ENCODE peak calls at places on chromosome 12, in four cellular contexts. F, L, P and N are unnamed samples.

GRCh38 chr12:54125950-54126695 is 62.7 kb downstream of the SMUG1 start:
- DNase-seq in F (no peak), L (peak; percentile 30), P (no peak), N (no peak)

GRCh38 chr12:105226219-105226618 is 9.8 kb downstream of the APPL2 start:
- DNase-seq in F (peak; percentile 92), L (peak; percentile 28), P (peak; percentile 96), N (no peak)

GRCh38 chr12:57008113-57008687 is 1.9 kb upstream of the ZBTB39 start:
- DNase-seq in F (peak; percentile 73), L (no peak), P (peak; percentile 84), N (no peak)

GRCh38 chr12:19483727-19484126 is 44.4 kb downstream of the AEBP2 start:
- DNase-seq in F (no peak), L (no peak), P (no peak), N (no peak)

GRCh38 chr12:94704452-94704871 is 54.1 kb upstream of the TMCC3 start:
- DNase-seq in L (no peak), F (peak; percentile 87), P (peak; percentile 86), N (no peak)

GRCh38 chr12:121376754-121377697 is 22.9 kb upstream of the RNF34 start:
- DNase-seq in P (no peak), F (no peak), L (no peak), N (no peak)

GRCh38 chr12:71664411-71665108 is 459 bp downstream of the THAP2 start:
- DNase-seq in L (no peak), F (no peak), P (no peak), N (no peak)

GRCh38 chr12:123763093-123763492 is 992 bp downstream of the DNAH10 start:
- DNase-seq in L (no peak), F (no peak), P (no peak), N (no peak)

GRCh38 chr12:116529048-116529447 is 30.1 kb upstream of the MAP1LC3B2 start:
- DNase-seq in P (peak; percentile 78), F (peak; percentile 47), L (no peak), N (no peak)

GRCh38 chr12:20444595-20445170 is 76.3 kb downstream of the PDE3A start:
- DNase-seq in F (no peak), P (no peak), L (no peak), N (no peak)

GRCh38 chr12:104549820-104550480 is 93.2 kb downstream of the CHST11 start:
- DNase-seq in L (no peak), P (peak; percentile 17), F (no peak), N (no peak)

GRCh38 chr12:48420031-48420775 is 52.2 kb upstream of the ANP32D start:
- DNase-seq in P (peak; percentile 27), L (no peak), F (no peak), N (no peak)

GRCh38 chr12:84964048-84964447 is 51.4 kb upstream of the SLC6A15 start:
- DNase-seq in F (no peak), P (no peak), L (no peak), N (no peak)

GRCh38 chr12:93785262-93786010 is 108.3 kb downstream of the CRADD start:
- DNase-seq in F (peak; percentile 95), L (no peak), P (peak; percentile 93), N (no peak)

GRCh38 chr12:1369942-1370620 is 224.3 kb downstream of the FBXL14 start:
- DNase-seq in F (no peak), L (no peak), P (no peak), N (no peak)

GRCh38 chr12:1367731-1368285 is 226.6 kb downstream of the FBXL14 start:
- DNase-seq in F (no peak), L (no peak), P (no peak), N (no peak)

GRCh38 chr12:1369460-1369859 is 224.9 kb downstream of the FBXL14 start:
- DNase-seq in L (no peak), F (no peak), P (no peak), N (no peak)

GRCh38 chr12:1365703-1366102 is 228.7 kb downstream of the FBXL14 start:
- DNase-seq in F (no peak), P (no peak), L (no peak), N (no peak)

DNA sequence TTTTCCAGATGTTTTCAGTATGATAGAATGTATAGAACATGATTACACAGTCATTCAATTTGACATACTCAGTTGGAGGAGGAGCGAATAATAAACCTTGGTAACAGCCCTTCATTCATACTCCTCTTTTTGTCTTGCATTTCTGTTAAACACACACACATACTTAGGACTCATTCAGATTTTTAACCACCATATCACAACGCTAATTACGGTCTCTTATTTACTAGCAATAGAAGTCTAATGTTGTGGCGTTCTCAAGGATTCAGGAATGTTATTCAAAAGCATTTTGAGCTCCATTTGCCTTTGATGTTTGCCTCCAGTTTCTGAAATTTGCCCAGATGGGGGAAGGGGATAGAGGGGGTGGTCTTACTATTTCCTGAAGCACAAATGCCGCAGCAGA is 227.1 kb downstream of the FBXL14 start:
- DNase-seq in P (no peak), F (no peak), L (no peak), N (no peak)
- H3K4me3 ChIP-seq in P (no peak overlapping the region), F (no peak overlapping the region), L (no peak overlapping the region), N (no peak overlapping the region)

GRCh38 chr12:90978117-90978770 is 23.3 kb upstream of the CCER1 start:
- DNase-seq in L (no peak), F (peak; percentile 74), P (peak; percentile 87), N (peak; percentile 12)
- TF ChIP-seq CTCF in L (peak; percentile 59), F (peak; percentile 66), P (peak; percentile 74), N (peak; percentile 61)

GRCh38 chr12:8014836-8015235 is 17.7 kb upstream of the FOXJ2 start:
- DNase-seq in L (no peak), P (no peak), F (no peak), N (no peak)

DNA sequence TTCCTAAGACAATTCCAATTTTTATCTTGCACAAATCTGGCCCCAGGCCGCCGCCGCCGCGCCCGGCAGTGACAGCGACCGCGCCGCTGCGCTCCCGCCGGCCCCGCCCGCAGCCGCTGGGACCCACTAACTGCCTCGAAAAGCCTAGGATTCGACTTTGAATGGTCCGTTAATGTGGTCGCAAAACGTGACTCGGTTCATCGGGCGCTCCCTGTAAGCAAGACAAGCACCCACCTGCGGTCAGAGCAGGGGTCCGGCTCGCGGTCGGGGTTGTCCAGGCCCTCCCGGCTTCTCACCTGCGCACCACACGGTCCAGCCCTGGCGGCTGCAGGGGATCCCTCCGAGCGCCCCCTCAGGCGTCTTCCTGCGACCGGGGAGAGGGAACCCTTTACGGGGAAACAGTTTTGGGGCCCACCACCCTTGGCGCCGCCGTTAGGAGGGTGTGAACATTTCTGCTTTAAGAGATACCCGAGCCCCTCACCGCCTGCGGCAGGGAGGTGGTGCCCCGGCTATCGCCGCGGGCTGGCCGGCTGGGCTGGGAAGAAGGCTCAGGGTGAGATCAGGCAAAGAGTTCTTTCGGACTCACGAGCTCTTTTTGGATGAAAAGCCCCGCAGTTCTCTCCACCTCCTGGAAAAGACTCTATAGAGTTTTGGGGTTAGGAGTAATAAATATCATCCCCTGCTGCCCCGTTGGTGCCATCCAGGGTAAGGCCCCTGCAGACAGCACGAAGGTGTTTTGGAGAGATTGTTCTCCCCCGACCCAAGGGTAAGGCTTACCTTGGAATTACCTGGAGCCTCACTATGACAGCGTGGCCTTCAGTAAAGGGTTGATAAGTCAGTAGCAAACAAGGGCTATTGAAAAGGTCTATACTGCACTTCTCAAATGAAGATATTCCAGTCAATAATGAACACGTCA is 13.6 kb upstream of the FOXJ2 start:
- DNase-seq in P (no peak), L (peak; percentile 17), F (peak; percentile 26), N (no peak)
- H3K4me3 ChIP-seq in P (peak overlapping the region; percentile 33), L (peak overlapping the region; percentile 26), F (peak overlapping the region; percentile 35), N (no peak overlapping the region)

GRCh38 chr12:52156310-52156709 is 35.5 kb downstream of the KRT80 start:
- DNase-seq in F (no peak), L (no peak), P (no peak), N (no peak)
- TF ChIP-seq CTCF in F (no peak), L (no peak), P (no peak), N (no peak)

GRCh38 chr12:27686147-27686546 is 10.1 kb upstream of the REP15 start:
- DNase-seq in P (no peak), L (no peak), F (no peak), N (no peak)
- H3K4me3 ChIP-seq in P (no peak overlapping the region), L (no peak overlapping the region), F (no peak overlapping the region), N (no peak overlapping the region)

GRCh38 chr12:63811334-63811733 is 31.6 kb downstream of the RXYLT1 start:
- DNase-seq in L (no peak), F (no peak), P (no peak), N (no peak)
- TF ChIP-seq CTCF in L (no peak), F (no peak), P (no peak), N (no peak)